ENCODE peak calls at places on chromosomes 16 and 17, in eight cellular contexts. D, A, V, N, K, I, U and R are unnamed samples.

GRCh38 chr16:87931504-87931903 is 4.8 kb downstream of the CA5A start:
- DNase-seq in I (peak), D (no peak), N (no peak), K (no peak), V (no peak), A (no peak), U (no peak), R (no peak)

GRCh38 chr16:76800196-76800595 is 390.8 kb upstream of the MON1B start:
- DNase-seq in K (no peak), D (no peak), N (no peak), U (no peak), I (no peak), A (no peak), V (no peak), R (no peak)

GRCh38 chr17:33021731-33022408 is 30.2 kb downstream of the SPACA3 start:
- DNase-seq in V (no peak), A (no peak), U (no peak), K (no peak), D (no peak), I (no peak), N (peak), R (no peak)

GRCh38 chr16:80616362-80616761 is 75.6 kb downstream of the DYNLRB2 start:
- DNase-seq in D (no peak), V (no peak), I (no peak), N (no peak), A (no peak), K (no peak), U (no peak), R (no peak)

GRCh38 chr16:12891836-12892235 is 9.6 kb upstream of the SHISA9 start:
- DNase-seq in N (no peak), V (peak), I (no peak), K (no peak), D (no peak), A (no peak), U (no peak), R (no peak)

GRCh38 chr17:2996208-2996855 is 67.1 kb downstream of the OR1D5 start:
- DNase-seq in D (no peak), K (no peak), U (no peak), I (no peak), A (no peak), V (no peak), N (no peak), R (no peak)

GRCh38 chr17:42233148-42233547 is 38.9 kb upstream of the GHDC start:
- DNase-seq in K (no peak), D (no peak), U (no peak), I (no peak), V (no peak), N (no peak), A (no peak), R (no peak)

GRCh38 chr16:20874088-20874581 is 26.0 kb downstream of the DCUN1D3 start:
- DNase-seq in V (no peak), U (no peak), A (no peak), I (no peak), K (no peak), D (no peak), N (no peak), R (no peak)

GRCh38 chr16:68954871-68955635 is 111.7 kb downstream of the TANGO6 start:
- DNase-seq in D (no peak), U (peak), N (no peak), K (no peak), A (no peak), I (no peak), V (no peak), R (no peak)

GRCh38 chr16:21603920-21604319 is 4.5 kb downstream of the METTL9 start:
- DNase-seq in I (no peak), V (peak), D (no peak), N (no peak), U (no peak), A (peak), K (no peak), R (no peak)

GRCh38 chr16:61413026-61413425 is 623.2 kb downstream of the CDH8 start:
- DNase-seq in V (no peak), K (no peak), A (no peak), N (no peak), U (no peak), I (no peak), D (no peak), R (no peak)

GRCh38 chr16:28882476-28883180 is 4.3 kb downstream of the ATP2A1 start:
- DNase-seq in U (no peak), A (no peak), N (peak), I (no peak), K (no peak), V (no peak), D (no peak), R (no peak)